ENCODE peak calls at places on chromosomes 7 and 10, in eight cellular contexts. L is AG10803; O is NCI-H774; N is aorta; G is HL-60; V is hepatocyte; S is stimulated activated CD8-positive, alpha-beta memory T cell treated with anti-CD3 and anti-CD28 coated beads, Interleukin-4, amount 100 ng/mL, for 24 hours; C is effector CD8-positive, alpha-beta T cell. H is an unnamed sample.

GRCh38 chr7:91685544-91685943 is 195.0 kb downstream of the MTERF1 start:
- DNase-seq in O (no peak), S (no peak), V (no peak), G (no peak), N (no peak), C (no peak), L (peak; percentile 34), H (no peak)

GRCh38 chr7:70952311-70952710 is 179.6 kb upstream of the GALNT17 start:
- DNase-seq in V (no peak), C (no peak), S (no peak), L (no peak), G (no peak), O (no peak), N (no peak), H (no peak)

GRCh38 chr10:97771055-97771811 is 566 bp downstream of the SFRP5 start:
- DNase-seq in N (no peak), G (no peak), S (no peak), C (no peak), O (no peak), L (peak; percentile 11), V (peak; percentile 45), H (peak; percentile 49)

GRCh38 chr7:141073641-141074161 is at the start of gene TMEM178B:
- DNase-seq in O (peak; percentile 29), L (no peak), C (no peak), V (peak; percentile 8), S (no peak), G (no peak), N (no peak), H (no peak)

GRCh38 chr10:122056431-122057094 is 67.6 kb downstream of the TACC2 start:
- DNase-seq in N (no peak), V (peak; percentile 39), S (no peak), L (no peak), O (no peak), G (no peak), C (no peak), H (no peak)

GRCh38 chr7:73503229-73503628 is 18.9 kb downstream of the BAZ1B start:
- DNase-seq in G (no peak), L (no peak), S (no peak), C (no peak), N (no peak), O (no peak), V (no peak), H (no peak)

GRCh38 chr10:47164800-47165128 is 135.2 kb upstream of the GDF10 start:
- DNase-seq in O (no peak), N (no peak), L (no peak), V (no peak), S (no peak), G (no peak), C (no peak), H (no peak)

GRCh38 chr7:42170724-42171123 is 66.3 kb downstream of the GLI3 start:
- DNase-seq in G (no peak), O (no peak), C (no peak), S (no peak), V (no peak), L (peak; percentile 23), N (no peak), H (no peak)

GRCh38 chr7:81692146-81692905 is 77.5 kb downstream of the HGF start:
- DNase-seq in S (no peak), O (no peak), V (no peak), G (no peak), N (no peak), L (no peak), C (no peak), H (no peak)

GRCh38 chr7:100215895-100216294 is 3.9 kb upstream of the PVRIG start:
- DNase-seq in G (no peak), S (no peak), O (no peak), V (no peak), N (peak; percentile 46), L (peak; percentile 48), C (no peak), H (no peak)

GRCh38 chr10:31157125-31157983 is 125.7 kb upstream of the ZNF438 start:
- DNase-seq in L (peak; percentile 88), N (no peak), O (peak; percentile 11), V (peak; percentile 32), C (no peak), S (no peak), G (no peak), H (no peak)

GRCh38 chr7:117094457-117094856 is 141.2 kb downstream of the ST7 start:
- DNase-seq in L (no peak), S (no peak), V (no peak), C (no peak), O (no peak), G (no peak), N (no peak), H (no peak)

GRCh38 chr7:143279186-143280098 is 5.3 kb upstream of the TMEM139 start:
- DNase-seq in S (no peak), L (peak; percentile 87), G (no peak), C (no peak), O (no peak), N (no peak), V (peak; percentile 43), H (no peak)

GRCh38 chr7:8761731-8762130 is 328.3 kb downstream of the NXPH1 start:
- DNase-seq in L (no peak), C (no peak), G (no peak), S (no peak), N (no peak), O (no peak), V (no peak), H (no peak)

GRCh38 chr7:99784007-99784406 is at the start of gene CYP3A4:
- DNase-seq in G (no peak), V (no peak), O (no peak), S (no peak), L (no peak), N (no peak), C (no peak), H (no peak)

GRCh38 chr7:78346824-78347223 is 548.3 kb downstream of the PHTF2 start:
- DNase-seq in N (no peak), O (no peak), S (no peak), G (no peak), L (no peak), C (no peak), V (no peak), H (no peak)

GRCh38 chr7:39949980-39950472 is at the start of gene CDK13:
- DNase-seq in C (peak; percentile 81), N (peak; percentile 91), G (peak; percentile 80), V (peak; percentile 85), O (peak; percentile 69), L (peak; percentile 74), S (peak; percentile 79), H (peak; percentile 92)

GRCh38 chr7:27190284-27190748 is 5.3 kb upstream of the HOXA11 start:
- DNase-seq in N (no peak), G (no peak), O (no peak), V (no peak), L (no peak), S (no peak), C (no peak), H (no peak)

GRCh38 chr7:44980393-44981034 is 1.7 kb upstream of the MYO1G start:
- DNase-seq in S (peak; percentile 75), O (no peak), V (no peak), C (peak; percentile 7), G (peak; percentile 97), N (peak; percentile 73), L (peak; percentile 33), H (no peak)

GRCh38 chr7:129774359-129774758 is 162.8 kb downstream of the NRF1 start:
- DNase-seq in L (no peak), S (no peak), O (no peak), N (no peak), V (no peak), G (no peak), C (no peak), H (no peak)

GRCh38 chr10:33350041-33350440 is 15.6 kb upstream of the NRP1 start:
- DNase-seq in C (no peak), V (no peak), L (no peak), N (no peak), G (no peak), O (no peak), S (no peak), H (no peak)

GRCh38 chr10:15121707-15122106 is 24.6 kb downstream of the RPP38 start:
- DNase-seq in O (no peak), S (no peak), V (no peak), L (no peak), G (no peak), C (no peak), N (no peak), H (no peak)

GRCh38 chr7:157874208-157874816 is 537.5 kb downstream of the DNAJB6 start:
- DNase-seq in V (no peak), G (no peak), N (no peak), L (no peak), C (no peak), S (no peak), O (no peak), H (no peak)

GRCh38 chr10:3196971-3197353 is 24.4 kb upstream of the PITRM1 start:
- DNase-seq in G (no peak), L (no peak), C (no peak), N (no peak), V (no peak), S (no peak), O (no peak), H (no peak)

GRCh38 chr7:6172331-6173295 is 99.8 kb downstream of the CYTH3 start:
- DNase-seq in O (no peak), C (no peak), V (no peak), S (no peak), G (no peak), N (no peak), L (peak; percentile 9), H (no peak)

GRCh38 chr10:86945361-86946214 is 11.8 kb downstream of the MMRN2 start:
- DNase-seq in C (no peak), S (no peak), N (no peak), O (no peak), V (peak; percentile 52), G (no peak), L (peak; percentile 40), H (no peak)

GRCh38 chr7:48837266-48837665 is 87.1 kb upstream of the CDC14C start:
- DNase-seq in C (no peak), L (no peak), G (no peak), O (peak; percentile 28), S (no peak), V (no peak), N (no peak), H (no peak)

GRCh38 chr7:151745090-151745638 is 131.8 kb downstream of the PRKAG2 start:
- DNase-seq in O (no peak), C (no peak), G (peak; percentile 78), S (peak; percentile 36), L (peak; percentile 54), N (peak; percentile 92), V (peak; percentile 91), H (peak; percentile 6)

GRCh38 chr7:45581271-45581780 is 7.2 kb downstream of the ADCY1 start:
- DNase-seq in S (no peak), V (no peak), C (no peak), G (no peak), N (peak; percentile 44), L (no peak), O (no peak), H (no peak)

GRCh38 chr10:1180071-1180730 is 124.0 kb downstream of the WDR37 start:
- DNase-seq in V (no peak), L (no peak), S (no peak), N (peak; percentile 30), O (no peak), G (no peak), C (no peak), H (no peak)

GRCh38 chr7:102318482-102318971 is 31.9 kb downstream of the SH2B2 start:
- DNase-seq in V (no peak), S (no peak), C (no peak), O (no peak), N (peak; percentile 67), G (no peak), L (no peak), H (no peak)

GRCh38 chr7:78675511-78675910 is 778.0 kb downstream of the MAGI2 start:
- DNase-seq in S (no peak), N (no peak), C (no peak), O (no peak), V (no peak), L (no peak), G (no peak), H (no peak)